ENCODE peak calls at places on chromosome 1, in nine cellular contexts. A is transverse colon; I is CD8-positive, alpha-beta memory T cell; B is NCI-H1694; C is C1 segment of cervical spinal cord; W is EH; Q is fibroblast of lung; E is activated CD4-positive, alpha-beta T cell treated with anti-CD3 and anti-CD28 coated beads, Interleukin-2, amount 50 U/mL, for 24 hours; V is small intestine. H is an unnamed sample.

GRCh38 chr1:160884579-160884978 is 401 bp downstream of the ITLN1 start:
- DNase-seq in E (no peak), B (no peak), C (no peak), V (peak), A (no peak), Q (no peak), W (no peak), I (no peak), H (no peak)

GRCh38 chr1:110464340-110464739 is 13.4 kb downstream of the PROK1 start:
- DNase-seq in B (no peak), V (peak), A (no peak), E (no peak), I (no peak), Q (peak), C (no peak), W (peak), H (no peak)

GRCh38 chr1:236619398-236619797 is 15.1 kb upstream of the HEATR1 start:
- DNase-seq in V (no peak), Q (no peak), W (no peak), E (no peak), I (no peak), C (no peak), B (no peak), A (no peak), H (no peak)

GRCh38 chr1:2788506-2789163 is 12.9 kb downstream of the TTC34 start:
- DNase-seq in Q (no peak), B (no peak), V (no peak), E (no peak), I (no peak), W (no peak), A (no peak), C (no peak), H (no peak)

GRCh38 chr1:198935371-198935921 is 296.6 kb downstream of the PTPRC start:
- DNase-seq in Q (peak), A (peak), I (peak), C (peak), B (no peak), V (peak), E (no peak), W (peak), H (peak)

GRCh38 chr1:98289296-98289695 is 368.5 kb upstream of the DPYD start:
- DNase-seq in C (no peak), W (no peak), A (no peak), V (no peak), I (no peak), E (no peak), B (no peak), Q (no peak), H (no peak)

GRCh38 chr1:82160903-82161302 is 360.2 kb downstream of the ADGRL2 start:
- DNase-seq in V (no peak), I (no peak), E (no peak), B (no peak), C (no peak), W (no peak), A (no peak), Q (no peak), H (no peak)

GRCh38 chr1:3711780-3712451 is 40.3 kb upstream of the CCDC27 start:
- DNase-seq in A (no peak), C (no peak), Q (no peak), W (no peak), E (no peak), B (no peak), I (no peak), V (no peak), H (no peak)

GRCh38 chr1:101162736-101163405 is 73.9 kb upstream of the S1PR1 start:
- DNase-seq in E (no peak), I (no peak), Q (no peak), C (no peak), A (no peak), W (no peak), V (no peak), B (no peak), H (no peak)

GRCh38 chr1:30756545-30757195 is 904 bp downstream of the LAPTM5 start:
- DNase-seq in E (no peak), V (peak), A (peak), I (peak), W (peak), C (peak), B (no peak), Q (peak), H (no peak)

GRCh38 chr1:157509546-157510232 is 42.6 kb downstream of the FCRL5 start:
- DNase-seq in Q (no peak), E (no peak), A (no peak), W (no peak), V (no peak), C (no peak), I (no peak), B (no peak), H (no peak)

GRCh38 chr1:247368501-247368900 is 36.8 kb upstream of the ZNF496 start:
- DNase-seq in W (no peak), Q (no peak), A (no peak), E (no peak), B (no peak), V (no peak), I (no peak), C (no peak), H (no peak)

GRCh38 chr1:23704834-23705495 is 13.4 kb downstream of the RPL11 start:
- DNase-seq in A (no peak), W (no peak), I (no peak), V (no peak), Q (no peak), E (no peak), B (no peak), C (no peak), H (no peak)